ENCODE peak calls at places on chromosomes 7 and 10, in eight cellular contexts. F is A549, B is transverse colon, G is upper lobe of left lung, W is ovary, N is sigmoid colon, A is tibial nerve, R is K562. T is an unnamed sample.

GRCh38 chr10:117112220-117112619 is 25.9 kb downstream of the VAX1 start:
- DNase-seq in F (no peak), B (no peak), G (no peak), W (no peak), N (no peak), A (no peak), R (no peak), T (no peak)

GRCh38 chr10:118818621-118819221 is 64.0 kb upstream of the CACUL1 start:
- DNase-seq in F (no peak), B (no peak), G (no peak), W (no peak), N (no peak), A (no peak), R (no peak), T (no peak)

GRCh38 chr7:655758-656157 is 70.7 kb upstream of the DNAAF5 start:
- DNase-seq in F (no peak), B (no peak), G (no peak), W (no peak), N (no peak), A (no peak), R (no peak), T (no peak)

GRCh38 chr7:41870017-41870416 is 167.1 kb upstream of the INHBA start:
- DNase-seq in F (no peak), B (no peak), G (no peak), W (no peak), N (no peak), A (no peak), R (no peak), T (no peak)

GRCh38 chr7:38070718-38071117 is 107.3 kb upstream of the STARD3NL start:
- DNase-seq in F (peak), B (no peak), G (no peak), W (no peak), N (no peak), A (peak), R (peak), T (no peak)

GRCh38 chr10:36717118-36717517 is 408.3 kb upstream of the ANKRD30A start:
- DNase-seq in F (no peak), B (no peak), G (no peak), W (no peak), N (no peak), A (no peak), R (no peak), T (no peak)

GRCh38 chr10:122310311-122311050 is 39.4 kb downstream of the BTBD16 start:
- DNase-seq in F (peak), B (peak), G (no peak), W (no peak), N (no peak), A (no peak), R (no peak), T (no peak)

GRCh38 chr10:80596391-80597257 is 58.9 kb downstream of the SH2D4B start:
- DNase-seq in F (peak), B (peak), G (peak), W (no peak), N (peak), A (no peak), R (peak), T (peak)

GRCh38 chr10:124755581-124755980 is 11.4 kb upstream of the FAM53B start:
- DNase-seq in F (no peak), B (no peak), G (no peak), W (no peak), N (no peak), A (no peak), R (no peak), T (no peak)

GRCh38 chr10:126921974-126922525 is 16.8 kb downstream of the DOCK1 start:
- DNase-seq in F (no peak), B (no peak), G (no peak), W (no peak), N (no peak), A (no peak), R (no peak), T (no peak)

GRCh38 chr7:151852486-151853396 is 24.2 kb downstream of the PRKAG2 start:
- DNase-seq in F (no peak), B (no peak), G (no peak), W (no peak), N (no peak), A (no peak), R (no peak), T (no peak)

GRCh38 chr10:96660297-96660696 is 60.0 kb downstream of the PIK3AP1 start:
- DNase-seq in F (no peak), B (no peak), G (no peak), W (no peak), N (no peak), A (no peak), R (no peak), T (no peak)

GRCh38 chr7:44220732-44221131 is 20.0 kb downstream of the YKT6 start:
- DNase-seq in F (no peak), B (no peak), G (no peak), W (no peak), N (peak), A (no peak), R (no peak), T (no peak)

GRCh38 chr7:80018941-80019808 is 115.5 kb upstream of the GNAI1 start:
- DNase-seq in F (peak), B (peak), G (peak), W (peak), N (no peak), A (no peak), R (peak), T (peak)

GRCh38 chr10:113620486-113620885 is 43.4 kb downstream of the NRAP start:
- DNase-seq in F (no peak), B (no peak), G (no peak), W (no peak), N (no peak), A (no peak), R (no peak), T (no peak)

GRCh38 chr7:17832242-17832641 is 108.1 kb downstream of the SNX13 start:
- DNase-seq in F (no peak), B (no peak), G (no peak), W (no peak), N (no peak), A (no peak), R (no peak), T (no peak)

GRCh38 chr10:54650547-54650946 is 150.5 kb downstream of the PCDH15 start:
- DNase-seq in F (no peak), B (no peak), G (no peak), W (no peak), N (no peak), A (no peak), R (no peak), T (no peak)

GRCh38 chr7:108127461-108127860 is 2.7 kb downstream of the LAMB4 start:
- DNase-seq in F (no peak), B (no peak), G (no peak), W (no peak), N (no peak), A (no peak), R (no peak), T (no peak)

GRCh38 chr7:51046482-51046881 is 263.8 kb upstream of the GRB10 start:
- DNase-seq in F (no peak), B (no peak), G (no peak), W (no peak), N (no peak), A (no peak), R (no peak), T (no peak)

GRCh38 chr10:80204193-80204714 is 1.1 kb downstream of the ANXA11 start:
- DNase-seq in F (no peak), B (peak), G (peak), W (no peak), N (no peak), A (no peak), R (no peak), T (peak)

GRCh38 chr7:6026011-6026819 is 5.0 kb upstream of the ANKRD61 start:
- DNase-seq in F (peak), B (peak), G (peak), W (no peak), N (peak), A (peak), R (peak), T (peak)

DNA sequence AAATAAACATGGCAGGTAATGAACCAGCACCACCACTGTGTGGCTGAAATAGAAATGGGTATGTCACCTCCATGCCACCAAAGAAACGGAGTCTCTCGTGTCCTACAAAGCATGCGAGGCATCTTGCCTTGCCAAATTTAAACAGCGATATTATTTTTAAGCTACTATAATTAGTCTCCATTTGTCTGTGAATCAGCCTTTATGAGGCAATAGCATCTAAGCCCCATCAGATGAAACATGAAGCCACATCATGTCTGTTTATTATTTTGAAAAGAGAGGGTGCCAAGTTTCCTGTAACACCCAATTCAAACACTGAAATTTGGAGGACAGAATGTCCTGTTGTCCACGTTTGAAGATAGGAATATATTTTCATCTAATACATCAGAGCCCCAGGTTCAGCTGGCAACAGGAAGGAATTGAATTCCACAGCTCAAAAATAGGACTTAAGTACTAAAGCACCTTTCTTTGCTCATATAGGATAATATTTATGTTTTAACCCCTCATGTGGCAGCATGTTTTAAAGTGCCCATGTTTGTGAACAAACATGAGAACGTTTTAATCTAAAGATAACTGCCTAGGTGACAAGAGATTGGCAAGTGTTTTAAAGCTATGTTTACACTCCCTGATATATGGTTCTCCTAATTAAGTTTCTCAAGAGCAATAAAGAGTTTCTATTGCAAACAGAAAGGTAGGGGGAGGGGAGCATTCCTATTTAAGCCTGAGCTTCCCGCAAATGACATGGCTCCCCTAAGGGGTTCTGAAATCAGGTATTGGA is 86.8 kb downstream of the SORBS1 start:
- DNase-seq in F (no peak), B (no peak), G (no peak), W (no peak), N (no peak), A (peak), R (no peak), T (no peak)
- TF ChIP-seq POLR2A in F (no peak), B (no peak), G (no peak), W (no peak), N (no peak), A (no peak), R (no peak), T (no peak)

GRCh38 chr7:20439786-20440185 is 109.1 kb downstream of the ITGB8 start:
- DNase-seq in F (no peak), B (no peak), G (no peak), W (no peak), N (no peak), A (no peak), R (no peak), T (no peak)

GRCh38 chr7:20438665-20439376 is 108.1 kb downstream of the ITGB8 start:
- DNase-seq in F (no peak), B (no peak), G (no peak), W (no peak), N (no peak), A (no peak), R (no peak), T (no peak)

GRCh38 chr7:20439384-20439783 is 108.7 kb downstream of the ITGB8 start:
- DNase-seq in F (no peak), B (no peak), G (no peak), W (no peak), N (no peak), A (no peak), R (no peak), T (no peak)

GRCh38 chr7:20440472-20441105 is 109.9 kb downstream of the ITGB8 start:
- DNase-seq in F (peak), B (peak), G (no peak), W (no peak), N (no peak), A (no peak), R (peak), T (peak)

DNA sequence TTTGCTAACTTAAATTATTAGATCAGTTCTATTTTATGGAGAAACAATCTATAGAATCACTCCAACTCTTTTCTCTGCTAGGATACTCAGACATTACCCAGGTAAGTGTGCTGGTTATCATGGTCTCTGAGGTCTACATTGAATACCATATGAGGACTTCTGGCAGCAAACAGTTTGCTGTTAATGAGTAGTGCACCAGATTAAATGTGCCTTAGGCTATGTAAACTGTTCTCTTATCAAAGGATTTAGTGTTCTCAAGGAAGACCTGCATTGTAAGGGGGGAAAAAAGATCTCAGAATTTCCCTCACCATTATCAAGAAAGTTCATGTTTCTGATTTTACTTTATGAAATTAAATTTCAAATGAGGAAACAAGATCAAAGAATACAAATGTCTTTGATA is 107.5 kb downstream of the ITGB8 start:
- DNase-seq in F (no peak), B (no peak), G (no peak), W (no peak), N (no peak), A (no peak), R (no peak), T (no peak)
- H3K27ac ChIP-seq in F (no peak), B (no peak), G (no peak), W (no peak), N (no peak), A (peak), R (no peak), T (no peak)

GRCh38 chr7:133056370-133057238 is 25.3 kb downstream of the CHCHD3 start:
- DNase-seq in F (no peak), B (no peak), G (no peak), W (no peak), N (no peak), A (no peak), R (no peak), T (no peak)

GRCh38 chr7:133052357-133052756 is 29.5 kb downstream of the CHCHD3 start:
- DNase-seq in F (no peak), B (no peak), G (no peak), W (no peak), N (no peak), A (no peak), R (no peak), T (no peak)

GRCh38 chr7:133052826-133053225 is 29.1 kb downstream of the CHCHD3 start:
- DNase-seq in F (no peak), B (no peak), G (no peak), W (no peak), N (no peak), A (no peak), R (no peak), T (no peak)

GRCh38 chr7:133053321-133053891 is 28.5 kb downstream of the CHCHD3 start:
- DNase-seq in F (peak), B (no peak), G (no peak), W (no peak), N (peak), A (peak), R (no peak), T (no peak)

DNA sequence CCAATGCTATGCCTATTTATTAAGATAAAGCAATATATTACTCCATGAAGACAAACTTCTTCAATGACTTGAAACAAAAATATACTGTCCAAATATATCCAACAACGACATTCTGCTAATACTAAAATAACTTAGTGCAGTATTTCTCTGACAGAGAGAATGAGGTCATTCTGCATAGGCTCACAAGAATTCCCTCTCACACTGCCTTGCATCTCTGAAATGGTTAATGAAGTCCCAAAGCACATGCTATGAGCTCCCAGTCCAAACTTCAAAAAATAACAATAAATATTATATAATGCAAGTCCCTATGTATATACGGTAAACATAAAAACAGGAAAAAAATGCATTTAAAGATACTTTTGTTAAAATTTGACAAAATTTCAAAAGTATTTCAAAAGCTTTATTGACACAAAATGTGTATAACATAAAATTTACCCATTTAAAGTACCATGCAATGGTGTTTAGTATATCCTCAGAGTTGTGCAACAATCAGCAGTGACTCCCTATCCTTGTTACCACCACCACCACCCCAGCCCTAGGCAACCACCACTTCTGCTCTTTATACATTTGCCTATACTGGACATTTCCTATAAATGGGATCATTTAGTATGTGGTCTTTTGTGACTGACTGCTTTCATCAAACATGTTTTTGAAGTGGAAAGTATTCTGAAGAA is 27.6 kb downstream of the CHCHD3 start:
- DNase-seq in F (no peak), B (no peak), G (no peak), W (no peak), N (no peak), A (no peak), R (no peak), T (no peak)
- TF ChIP-seq EP300 in F (no peak), B (no peak), G (no peak), W (no peak), N (no peak), A (no peak), R (no peak), T (no peak)

GRCh38 chr7:128343554-128344430 is at the start of gene RBM28:
- DNase-seq in F (peak), B (peak), G (peak), W (peak), N (peak), A (peak), R (peak), T (peak)
- TF ChIP-seq POLR2A in F (peak), B (peak), G (no peak), W (peak), N (no peak), A (no peak), R (peak), T (no peak)

GRCh38 chr10:18005781-18006456 is 54.2 kb downstream of the SLC39A12 start:
- DNase-seq in F (no peak), B (no peak), G (no peak), W (no peak), N (no peak), A (peak), R (no peak), T (no peak)

GRCh38 chr10:18010050-18010449 is 58.3 kb downstream of the SLC39A12 start:
- DNase-seq in F (no peak), B (no peak), G (no peak), W (no peak), N (no peak), A (no peak), R (no peak), T (no peak)

GRCh38 chr10:18008989-18009388 is 57.3 kb downstream of the SLC39A12 start:
- DNase-seq in F (no peak), B (no peak), G (no peak), W (no peak), N (no peak), A (no peak), R (no peak), T (no peak)

GRCh38 chr10:18000601-18001000 is 48.9 kb downstream of the SLC39A12 start:
- DNase-seq in F (no peak), B (no peak), G (no peak), W (no peak), N (no peak), A (no peak), R (no peak), T (no peak)

GRCh38 chr10:18005445-18005780 is 53.7 kb downstream of the SLC39A12 start:
- DNase-seq in F (no peak), B (no peak), G (no peak), W (no peak), N (no peak), A (no peak), R (no peak), T (no peak)
- H3K27ac ChIP-seq in F (no peak), B (no peak), G (no peak), W (no peak), N (no peak), A (peak), R (no peak), T (no peak)

DNA sequence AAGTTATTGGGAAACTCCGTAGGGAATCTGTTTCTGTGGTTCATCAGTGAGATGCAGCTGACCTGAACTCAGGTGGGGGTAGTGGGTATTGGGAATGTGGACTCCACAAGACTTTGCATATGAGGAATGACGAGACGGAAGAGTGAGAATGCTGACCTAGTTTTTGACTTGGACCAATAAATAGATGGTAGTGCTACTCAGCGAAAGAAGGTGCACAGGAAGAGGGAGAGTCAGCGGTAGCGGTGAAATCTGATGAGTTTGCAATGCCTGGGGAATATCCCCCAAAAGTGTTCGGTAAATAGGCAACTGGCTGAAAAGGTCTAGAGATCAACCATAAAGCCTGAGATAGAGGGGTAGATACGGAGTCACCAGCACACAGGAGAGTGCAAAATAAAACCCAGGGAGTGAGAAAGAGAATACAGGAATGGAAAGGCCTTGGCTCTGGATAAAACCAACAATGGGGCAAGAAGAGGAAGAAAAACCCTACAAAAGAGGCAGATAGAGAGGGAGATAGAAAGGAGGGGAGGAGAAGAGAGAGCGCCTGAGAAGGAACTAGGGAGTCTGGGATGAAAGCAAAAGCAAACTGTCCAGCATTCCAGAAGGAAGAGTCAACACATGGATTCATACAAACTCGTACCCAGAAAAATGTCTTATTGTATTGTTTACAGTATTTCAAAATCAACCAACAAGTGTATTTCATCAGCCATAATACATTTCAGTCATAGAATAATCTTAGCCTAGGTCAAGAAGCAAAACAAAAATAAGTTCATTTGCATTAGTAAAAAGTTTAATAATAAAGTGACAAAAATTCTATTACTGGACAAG is 5.4 kb downstream of the ARHGAP21 start:
- DNase-seq in F (peak), B (no peak), G (no peak), W (no peak), N (no peak), A (no peak), R (no peak), T (no peak)
- TF ChIP-seq EP300 in F (no peak), B (no peak), G (no peak), W (no peak), N (no peak), A (no peak), R (no peak), T (no peak)